ENCODE peak calls at places on chromosomes 1 and 21, in six cellular contexts. One of them, this sample, is unnamed.

GRCh38 chr1:30966690-30967369 is 58.3 kb upstream of the SDC3 start:
- DNase-seq in endothelial cell of umbilical vein: peak
- DNase-seq in heart left ventricle: no peak
- DNase-seq in body of pancreas: peak
- DNase-seq in sigmoid colon: no peak
- DNase-seq in suprapubic skin: no peak
- DNase-seq in this sample: no peak

GRCh38 chr21:31162827-31163226 is 124.6 kb upstream of the KRTAP19-8 start:
- DNase-seq in endothelial cell of umbilical vein: no peak
- DNase-seq in heart left ventricle: no peak
- DNase-seq in body of pancreas: no peak
- DNase-seq in sigmoid colon: no peak
- DNase-seq in suprapubic skin: no peak
- DNase-seq in this sample: no peak

GRCh38 chr1:51506537-51506936 is 12.5 kb downstream of the EPS15 start:
- DNase-seq in endothelial cell of umbilical vein: peak
- DNase-seq in heart left ventricle: no peak
- DNase-seq in body of pancreas: no peak
- DNase-seq in sigmoid colon: no peak
- DNase-seq in suprapubic skin: no peak
- DNase-seq in this sample: peak

GRCh38 chr1:172429324-172430127 is 9.0 kb downstream of the C1orf105 start:
- DNase-seq in endothelial cell of umbilical vein: peak
- DNase-seq in heart left ventricle: no peak
- DNase-seq in body of pancreas: peak
- DNase-seq in sigmoid colon: no peak
- DNase-seq in suprapubic skin: no peak
- DNase-seq in this sample: peak

GRCh38 chr1:8666394-8667167 is 150.9 kb downstream of the RERE start:
- DNase-seq in endothelial cell of umbilical vein: peak
- DNase-seq in heart left ventricle: no peak
- DNase-seq in body of pancreas: peak
- DNase-seq in sigmoid colon: no peak
- DNase-seq in suprapubic skin: no peak
- DNase-seq in this sample: no peak

GRCh38 chr1:234969011-234969441 is 159.6 kb downstream of the TOMM20 start:
- DNase-seq in endothelial cell of umbilical vein: no peak
- DNase-seq in heart left ventricle: no peak
- DNase-seq in body of pancreas: no peak
- DNase-seq in sigmoid colon: peak
- DNase-seq in suprapubic skin: no peak
- DNase-seq in this sample: no peak

GRCh38 chr1:227901239-227901905 is 46.4 kb downstream of the WNT9A start:
- DNase-seq in endothelial cell of umbilical vein: no peak
- DNase-seq in heart left ventricle: peak
- DNase-seq in body of pancreas: peak
- DNase-seq in sigmoid colon: peak
- DNase-seq in suprapubic skin: peak
- DNase-seq in this sample: no peak

GRCh38 chr1:183876284-183876683 is 71.4 kb downstream of the RGL1 start:
- DNase-seq in endothelial cell of umbilical vein: no peak
- DNase-seq in heart left ventricle: no peak
- DNase-seq in body of pancreas: no peak
- DNase-seq in sigmoid colon: no peak
- DNase-seq in suprapubic skin: no peak
- DNase-seq in this sample: no peak

GRCh38 chr21:14120091-14120734 is 90.5 kb downstream of the LIPI start:
- DNase-seq in endothelial cell of umbilical vein: no peak
- DNase-seq in heart left ventricle: no peak
- DNase-seq in body of pancreas: peak
- DNase-seq in sigmoid colon: no peak
- DNase-seq in suprapubic skin: no peak
- DNase-seq in this sample: no peak

GRCh38 chr1:197776348-197777082 is 1.2 kb upstream of the DENND1B start:
- DNase-seq in endothelial cell of umbilical vein: peak
- DNase-seq in heart left ventricle: no peak
- DNase-seq in body of pancreas: no peak
- DNase-seq in sigmoid colon: no peak
- DNase-seq in suprapubic skin: no peak
- DNase-seq in this sample: peak

GRCh38 chr1:226209307-226210059 is 14.0 kb upstream of the MIXL1 start:
- DNase-seq in endothelial cell of umbilical vein: no peak
- DNase-seq in heart left ventricle: no peak
- DNase-seq in body of pancreas: no peak
- DNase-seq in sigmoid colon: no peak
- DNase-seq in suprapubic skin: no peak
- DNase-seq in this sample: no peak

GRCh38 chr1:101632548-101633256 is 364.0 kb downstream of the OLFM3 start:
- DNase-seq in endothelial cell of umbilical vein: no peak
- DNase-seq in heart left ventricle: no peak
- DNase-seq in body of pancreas: no peak
- DNase-seq in sigmoid colon: no peak
- DNase-seq in suprapubic skin: no peak
- DNase-seq in this sample: no peak

GRCh38 chr1:152442765-152443164 is 28.7 kb upstream of the CRNN start:
- DNase-seq in endothelial cell of umbilical vein: peak
- DNase-seq in heart left ventricle: peak
- DNase-seq in body of pancreas: peak
- DNase-seq in sigmoid colon: peak
- DNase-seq in suprapubic skin: peak
- DNase-seq in this sample: no peak

GRCh38 chr1:197677752-197678295 is 97.5 kb downstream of the DENND1B start:
- DNase-seq in endothelial cell of umbilical vein: no peak
- DNase-seq in heart left ventricle: no peak
- DNase-seq in body of pancreas: no peak
- DNase-seq in sigmoid colon: no peak
- DNase-seq in suprapubic skin: no peak
- DNase-seq in this sample: no peak

GRCh38 chr1:3790952-3791351 is 5.3 kb downstream of the LRRC47 start:
- DNase-seq in endothelial cell of umbilical vein: no peak
- DNase-seq in heart left ventricle: no peak
- DNase-seq in body of pancreas: no peak
- DNase-seq in sigmoid colon: no peak
- DNase-seq in suprapubic skin: no peak
- DNase-seq in this sample: no peak

GRCh38 chr1:175319112-175319911 is 126.7 kb upstream of the KIAA0040 start:
- DNase-seq in endothelial cell of umbilical vein: peak
- DNase-seq in heart left ventricle: peak
- DNase-seq in body of pancreas: peak
- DNase-seq in sigmoid colon: peak
- DNase-seq in suprapubic skin: peak
- DNase-seq in this sample: peak

GRCh38 chr1:70202173-70202758 is 3.1 kb downstream of the LRRC40 start:
- DNase-seq in endothelial cell of umbilical vein: no peak
- DNase-seq in heart left ventricle: no peak
- DNase-seq in body of pancreas: no peak
- DNase-seq in sigmoid colon: no peak
- DNase-seq in suprapubic skin: no peak
- DNase-seq in this sample: no peak

GRCh38 chr1:70205437-70206118 is at the start of gene LRRC40:
- DNase-seq in endothelial cell of umbilical vein: peak
- DNase-seq in heart left ventricle: peak
- DNase-seq in body of pancreas: peak
- DNase-seq in sigmoid colon: peak
- DNase-seq in suprapubic skin: peak
- DNase-seq in this sample: peak

GRCh38 chr1:70205076-70205436 is 323 bp downstream of the LRRC40 start:
- DNase-seq in endothelial cell of umbilical vein: no peak
- DNase-seq in heart left ventricle: no peak
- DNase-seq in body of pancreas: no peak
- DNase-seq in sigmoid colon: peak
- DNase-seq in suprapubic skin: no peak
- DNase-seq in this sample: no peak

GRCh38 chr1:70204578-70204977 is 801 bp downstream of the LRRC40 start:
- DNase-seq in endothelial cell of umbilical vein: peak
- DNase-seq in heart left ventricle: no peak
- DNase-seq in body of pancreas: no peak
- DNase-seq in sigmoid colon: no peak
- DNase-seq in suprapubic skin: no peak
- DNase-seq in this sample: no peak

DNA sequence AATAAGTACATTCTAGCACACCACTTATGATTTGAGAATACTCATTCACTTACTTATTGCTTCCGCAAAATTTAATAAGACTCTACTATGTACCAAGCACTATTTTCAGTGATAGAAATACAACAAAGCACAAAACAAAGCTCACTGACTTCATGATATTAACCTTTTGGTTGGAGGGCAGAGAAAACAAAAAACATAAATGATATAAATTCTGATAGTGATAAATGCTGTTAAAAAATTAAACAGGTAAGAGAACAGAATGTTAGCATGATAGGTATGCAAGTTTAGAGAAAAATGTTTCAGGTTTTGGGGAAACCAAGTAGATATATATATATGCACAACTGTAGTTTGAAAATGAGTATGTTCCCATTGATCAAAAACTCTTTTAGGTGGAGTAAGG is 1.2 kb downstream of the LRRC40 start:
- DNase-seq in endothelial cell of umbilical vein: no peak
- DNase-seq in heart left ventricle: no peak
- DNase-seq in body of pancreas: no peak
- DNase-seq in sigmoid colon: no peak
- DNase-seq in suprapubic skin: no peak
- DNase-seq in this sample: no peak
- H3K4me3 ChIP-seq in endothelial cell of umbilical vein: peak
- H3K4me3 ChIP-seq in heart left ventricle: peak
- H3K4me3 ChIP-seq in body of pancreas: no peak
- H3K4me3 ChIP-seq in sigmoid colon: no peak
- H3K4me3 ChIP-seq in suprapubic skin: peak
- H3K4me3 ChIP-seq in this sample: no peak

GRCh38 chr1:89995595-89996397 is 886 bp downstream of the ZNF326 start:
- DNase-seq in endothelial cell of umbilical vein: peak
- DNase-seq in heart left ventricle: no peak
- DNase-seq in body of pancreas: no peak
- DNase-seq in sigmoid colon: no peak
- DNase-seq in suprapubic skin: no peak
- DNase-seq in this sample: no peak
- H3K27ac ChIP-seq in endothelial cell of umbilical vein: peak
- H3K27ac ChIP-seq in heart left ventricle: peak
- H3K27ac ChIP-seq in body of pancreas: peak
- H3K27ac ChIP-seq in sigmoid colon: peak
- H3K27ac ChIP-seq in suprapubic skin: peak
- H3K27ac ChIP-seq in this sample: peak

DNA sequence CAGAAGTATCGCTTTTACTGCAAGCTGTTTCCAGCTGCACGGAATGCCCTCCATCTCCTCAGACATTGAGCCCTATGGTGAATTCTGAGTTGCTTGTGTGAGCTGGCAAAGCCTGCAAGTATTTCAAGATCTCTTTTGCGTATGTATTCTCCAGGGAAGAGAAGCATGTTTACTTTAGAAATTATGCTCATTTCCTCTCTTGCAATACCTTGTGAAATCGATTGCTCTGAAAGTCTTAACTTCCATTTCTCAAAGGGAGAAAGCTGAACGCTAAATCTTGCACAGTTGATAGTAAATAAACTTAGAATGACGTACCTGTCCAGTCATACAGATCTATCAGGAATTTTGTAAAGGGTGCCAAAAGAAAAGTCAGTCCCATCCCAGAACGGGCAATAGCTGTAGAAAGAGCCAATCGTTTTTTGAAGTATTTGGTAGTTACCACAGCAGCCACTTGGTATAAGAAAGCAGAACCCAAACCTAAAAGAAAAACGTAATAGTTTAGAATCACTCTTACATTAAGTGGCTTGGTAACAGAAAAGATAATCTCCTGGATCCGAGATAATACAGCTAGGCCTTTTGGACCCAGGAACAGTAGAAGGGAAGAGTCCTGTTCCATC is 10.1 kb downstream of the SLC16A4 start:
- DNase-seq in endothelial cell of umbilical vein: no peak
- DNase-seq in heart left ventricle: no peak
- DNase-seq in body of pancreas: no peak
- DNase-seq in sigmoid colon: no peak
- DNase-seq in suprapubic skin: no peak
- DNase-seq in this sample: no peak
- TF ChIP-seq POLR2A in endothelial cell of umbilical vein: no peak
- TF ChIP-seq POLR2A in heart left ventricle: no peak
- TF ChIP-seq POLR2A in body of pancreas: no peak
- TF ChIP-seq POLR2A in sigmoid colon: no peak
- TF ChIP-seq POLR2A in suprapubic skin: no peak
- TF ChIP-seq POLR2A in this sample: no peak

GRCh38 chr1:192160186-192160585 is 1.9 kb downstream of the RGS18 start:
- DNase-seq in endothelial cell of umbilical vein: no peak
- DNase-seq in heart left ventricle: no peak
- DNase-seq in body of pancreas: no peak
- DNase-seq in sigmoid colon: no peak
- DNase-seq in suprapubic skin: no peak
- DNase-seq in this sample: no peak
- H3K4me3 ChIP-seq in endothelial cell of umbilical vein: no peak
- H3K4me3 ChIP-seq in heart left ventricle: no peak
- H3K4me3 ChIP-seq in body of pancreas: no peak
- H3K4me3 ChIP-seq in sigmoid colon: no peak
- H3K4me3 ChIP-seq in suprapubic skin: no peak
- H3K4me3 ChIP-seq in this sample: no peak

GRCh38 chr1:160094806-160095205 is 3.6 kb downstream of the IGSF8 start:
- DNase-seq in endothelial cell of umbilical vein: no peak
- DNase-seq in heart left ventricle: no peak
- DNase-seq in body of pancreas: no peak
- DNase-seq in sigmoid colon: no peak
- DNase-seq in suprapubic skin: no peak
- DNase-seq in this sample: no peak
- H3K27ac ChIP-seq in endothelial cell of umbilical vein: no peak
- H3K27ac ChIP-seq in heart left ventricle: no peak
- H3K27ac ChIP-seq in body of pancreas: no peak
- H3K27ac ChIP-seq in sigmoid colon: no peak
- H3K27ac ChIP-seq in suprapubic skin: no peak
- H3K27ac ChIP-seq in this sample: no peak

GRCh38 chr21:37799193-37800121 is 116.8 kb downstream of the KCNJ6 start:
- DNase-seq in endothelial cell of umbilical vein: no peak
- DNase-seq in heart left ventricle: no peak
- DNase-seq in body of pancreas: no peak
- DNase-seq in sigmoid colon: no peak
- DNase-seq in suprapubic skin: no peak
- DNase-seq in this sample: no peak
- TF ChIP-seq POLR2A in endothelial cell of umbilical vein: no peak
- TF ChIP-seq POLR2A in heart left ventricle: no peak
- TF ChIP-seq POLR2A in body of pancreas: no peak
- TF ChIP-seq POLR2A in sigmoid colon: no peak
- TF ChIP-seq POLR2A in suprapubic skin: no peak
- TF ChIP-seq POLR2A in this sample: no peak

This sample was measured in uterus.